ENCODE peak calls at places on chromosomes 11 and 22, in four cellular contexts. One of them, this sample, is unnamed. For H3K36me3, the result is how much of the 10 kb centered on the place peaks cover.

GRCh38 chr22:46596032-46596441 is 24.1 kb upstream of the GRAMD4 start:
- DNase-seq in left ventricle myocardium inferior: peak
- DNase-seq in fibroblast of lung: peak
- DNase-seq in transverse colon: no peak
- DNase-seq in this sample: peak

GRCh38 chr11:130513132-130513531 is 64.7 kb downstream of the ADAMTS15 start:
- DNase-seq in left ventricle myocardium inferior: peak
- DNase-seq in fibroblast of lung: peak
- DNase-seq in transverse colon: peak
- DNase-seq in this sample: peak

GRCh38 chr11:47494996-47495855 is 46.3 kb upstream of the RAPSN start:
- DNase-seq in left ventricle myocardium inferior: no peak
- DNase-seq in fibroblast of lung: no peak
- DNase-seq in transverse colon: no peak
- DNase-seq in this sample: no peak

GRCh38 chr11:82980947-82981346 is 79.4 kb downstream of the DDIAS start:
- DNase-seq in left ventricle myocardium inferior: no peak
- DNase-seq in fibroblast of lung: no peak
- DNase-seq in transverse colon: no peak
- DNase-seq in this sample: no peak

GRCh38 chr22:47303161-47303890 is 540.9 kb downstream of the TBC1D22A start:
- DNase-seq in left ventricle myocardium inferior: no peak
- DNase-seq in fibroblast of lung: no peak
- DNase-seq in transverse colon: no peak
- DNase-seq in this sample: no peak

GRCh38 chr22:48254311-48254873 is 1491.9 kb downstream of the TBC1D22A start:
- DNase-seq in left ventricle myocardium inferior: no peak
- DNase-seq in fibroblast of lung: no peak
- DNase-seq in transverse colon: peak
- DNase-seq in this sample: no peak

GRCh38 chr22:30398685-30399680 is 2.2 kb downstream of the SEC14L2 start:
- DNase-seq in left ventricle myocardium inferior: no peak
- DNase-seq in fibroblast of lung: no peak
- DNase-seq in transverse colon: no peak
- DNase-seq in this sample: no peak

GRCh38 chr22:18118345-18118915 is 7.8 kb downstream of the TUBA8 start:
- DNase-seq in left ventricle myocardium inferior: no peak
- DNase-seq in fibroblast of lung: no peak
- DNase-seq in transverse colon: no peak
- DNase-seq in this sample: no peak

GRCh38 chr22:22343603-22344276 is 99.2 kb downstream of the VPREB1 start:
- DNase-seq in left ventricle myocardium inferior: no peak
- DNase-seq in fibroblast of lung: no peak
- DNase-seq in transverse colon: peak
- DNase-seq in this sample: no peak

GRCh38 chr11:29333993-29334780 is 682.6 kb downstream of the KCNA4 start:
- DNase-seq in left ventricle myocardium inferior: no peak
- DNase-seq in fibroblast of lung: peak
- DNase-seq in transverse colon: no peak
- DNase-seq in this sample: no peak

GRCh38 chr11:5123802-5124521 is 14.2 kb downstream of the OR52A5 start:
- DNase-seq in left ventricle myocardium inferior: peak
- DNase-seq in fibroblast of lung: peak
- DNase-seq in transverse colon: peak
- DNase-seq in this sample: peak

GRCh38 chr22:33829549-33830280 is 90.6 kb downstream of the LARGE1 start:
- DNase-seq in left ventricle myocardium inferior: no peak
- DNase-seq in fibroblast of lung: no peak
- DNase-seq in transverse colon: no peak
- DNase-seq in this sample: no peak

GRCh38 chr11:88280673-88281316 is 56.7 kb downstream of the CTSC start:
- DNase-seq in left ventricle myocardium inferior: no peak
- DNase-seq in fibroblast of lung: peak
- DNase-seq in transverse colon: no peak
- DNase-seq in this sample: no peak

GRCh38 chr11:88284306-88285057 is 53.1 kb downstream of the CTSC start:
- DNase-seq in left ventricle myocardium inferior: no peak
- DNase-seq in fibroblast of lung: no peak
- DNase-seq in transverse colon: no peak
- DNase-seq in this sample: peak

GRCh38 chr11:88275636-88276035 is 61.9 kb downstream of the CTSC start:
- DNase-seq in left ventricle myocardium inferior: no peak
- DNase-seq in fibroblast of lung: no peak
- DNase-seq in transverse colon: no peak
- DNase-seq in this sample: no peak

GRCh38 chr11:88282789-88283188 is 54.7 kb downstream of the CTSC start:
- DNase-seq in left ventricle myocardium inferior: no peak
- DNase-seq in fibroblast of lung: no peak
- DNase-seq in transverse colon: no peak
- DNase-seq in this sample: no peak

DNA sequence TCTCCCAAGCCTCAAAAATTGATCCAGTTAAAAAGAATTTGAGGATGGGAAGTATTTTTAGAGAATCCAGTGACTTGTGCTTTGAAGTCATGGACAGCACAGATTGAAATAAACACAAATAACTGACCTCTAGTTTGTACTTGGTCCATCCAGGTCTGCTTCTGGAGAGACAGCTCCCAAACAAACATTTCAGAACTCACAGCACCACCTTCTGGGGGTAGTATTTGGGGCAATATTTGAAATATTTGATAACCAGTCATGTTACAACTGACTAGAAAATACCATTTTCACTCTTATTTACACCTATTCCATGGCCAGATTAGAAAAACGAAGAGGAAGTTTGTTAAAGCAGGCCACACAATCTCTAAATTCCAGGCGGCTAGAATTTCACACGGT is 56.2 kb downstream of the CTSC start:
- DNase-seq in left ventricle myocardium inferior: no peak
- DNase-seq in fibroblast of lung: peak
- DNase-seq in transverse colon: no peak
- DNase-seq in this sample: no peak
- TF ChIP-seq CTCF in left ventricle myocardium inferior: no peak
- TF ChIP-seq CTCF in fibroblast of lung: no peak
- TF ChIP-seq CTCF in transverse colon: no peak
- TF ChIP-seq CTCF in this sample: peak

GRCh38 chr11:100706179-100706578 is 19.1 kb downstream of the ARHGAP42 start:
- DNase-seq in left ventricle myocardium inferior: no peak
- DNase-seq in fibroblast of lung: no peak
- DNase-seq in transverse colon: no peak
- DNase-seq in this sample: no peak

GRCh38 chr11:100705447-100705846 is 18.4 kb downstream of the ARHGAP42 start:
- DNase-seq in left ventricle myocardium inferior: no peak
- DNase-seq in fibroblast of lung: no peak
- DNase-seq in transverse colon: no peak
- DNase-seq in this sample: no peak

GRCh38 chr11:100709233-100709999 is 22.3 kb downstream of the ARHGAP42 start:
- DNase-seq in left ventricle myocardium inferior: no peak
- DNase-seq in fibroblast of lung: peak
- DNase-seq in transverse colon: no peak
- DNase-seq in this sample: no peak

DNA sequence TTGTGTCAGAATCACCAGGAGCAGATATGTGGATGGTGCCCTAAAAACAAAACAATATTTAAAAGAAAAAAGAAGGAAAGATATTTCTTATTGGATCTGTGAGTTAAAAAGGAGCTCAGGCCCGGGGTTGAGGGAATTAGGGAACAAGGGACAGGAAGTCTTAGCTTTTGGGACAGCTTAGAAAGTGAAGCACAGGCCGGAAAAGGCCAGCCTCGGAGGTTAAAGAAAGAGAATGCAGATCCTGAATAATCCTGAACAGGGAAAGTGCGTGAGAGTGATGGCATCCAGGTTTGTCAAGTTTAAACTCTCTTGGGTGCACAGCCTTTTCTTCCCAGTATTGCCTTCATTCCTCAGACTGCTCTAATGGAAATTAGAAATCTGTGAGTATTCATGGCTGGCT is 17.1 kb downstream of the ARHGAP42 start:
- DNase-seq in left ventricle myocardium inferior: no peak
- DNase-seq in fibroblast of lung: no peak
- DNase-seq in transverse colon: no peak
- DNase-seq in this sample: no peak
- H3K36me3 ChIP-seq in left ventricle myocardium inferior: under half
- H3K36me3 ChIP-seq in fibroblast of lung: under half
- H3K36me3 ChIP-seq in transverse colon: under half
- H3K36me3 ChIP-seq in this sample: under half

GRCh38 chr11:116170526-116171120 is 602.2 kb downstream of the BUD13 start:
- DNase-seq in left ventricle myocardium inferior: no peak
- DNase-seq in fibroblast of lung: no peak
- DNase-seq in transverse colon: peak
- DNase-seq in this sample: no peak
- TF ChIP-seq CTCF in left ventricle myocardium inferior: peak
- TF ChIP-seq CTCF in fibroblast of lung: no peak
- TF ChIP-seq CTCF in transverse colon: no peak
- TF ChIP-seq CTCF in this sample: peak

DNA sequence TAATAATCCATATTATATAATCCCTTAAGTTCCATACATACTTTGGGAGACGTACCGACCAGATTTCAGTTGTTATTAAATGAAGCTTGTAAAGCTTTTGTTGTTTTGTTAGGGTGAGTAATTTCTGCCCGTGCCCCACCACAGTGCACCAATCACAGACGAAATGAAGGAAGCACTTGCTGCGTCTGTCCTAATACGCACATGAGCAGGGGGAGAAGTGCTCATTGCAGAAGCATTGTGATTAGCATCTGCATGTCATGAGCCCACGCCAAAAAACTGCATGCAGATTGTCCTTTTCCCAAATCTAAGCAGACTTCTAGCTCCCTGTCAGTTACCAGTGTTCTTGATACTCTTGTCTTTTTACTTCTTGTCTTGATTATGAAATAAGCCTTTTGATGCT is 15.5 kb downstream of the RBX1 start:
- DNase-seq in left ventricle myocardium inferior: no peak
- DNase-seq in fibroblast of lung: no peak
- DNase-seq in transverse colon: no peak
- DNase-seq in this sample: no peak
- H3K36me3 ChIP-seq in left ventricle myocardium inferior: half or more
- H3K36me3 ChIP-seq in fibroblast of lung: under half
- H3K36me3 ChIP-seq in transverse colon: under half
- H3K36me3 ChIP-seq in this sample: under half

GRCh38 chr11:79434263-79434662 is 6.6 kb downstream of the TENM4 start:
- DNase-seq in left ventricle myocardium inferior: no peak
- DNase-seq in fibroblast of lung: no peak
- DNase-seq in transverse colon: no peak
- DNase-seq in this sample: no peak

GRCh38 chr11:79427126-79427525 is 13.7 kb downstream of the TENM4 start:
- DNase-seq in left ventricle myocardium inferior: no peak
- DNase-seq in fibroblast of lung: no peak
- DNase-seq in transverse colon: no peak
- DNase-seq in this sample: no peak

GRCh38 chr11:79428406-79428805 is 12.4 kb downstream of the TENM4 start:
- DNase-seq in left ventricle myocardium inferior: no peak
- DNase-seq in fibroblast of lung: peak
- DNase-seq in transverse colon: no peak
- DNase-seq in this sample: no peak

GRCh38 chr11:79431535-79431934 is 9.3 kb downstream of the TENM4 start:
- DNase-seq in left ventricle myocardium inferior: no peak
- DNase-seq in fibroblast of lung: peak
- DNase-seq in transverse colon: no peak
- DNase-seq in this sample: no peak

GRCh38 chr11:79430280-79430679 is 10.6 kb downstream of the TENM4 start:
- DNase-seq in left ventricle myocardium inferior: no peak
- DNase-seq in fibroblast of lung: no peak
- DNase-seq in transverse colon: no peak
- DNase-seq in this sample: no peak
- TF ChIP-seq CTCF in left ventricle myocardium inferior: no peak
- TF ChIP-seq CTCF in fibroblast of lung: no peak
- TF ChIP-seq CTCF in transverse colon: no peak
- TF ChIP-seq CTCF in this sample: no peak

GRCh38 chr11:66051371-66051765 is 796 bp upstream of the SF3B2 start:
- DNase-seq in left ventricle myocardium inferior: no peak
- DNase-seq in fibroblast of lung: no peak
- DNase-seq in transverse colon: no peak
- DNase-seq in this sample: no peak

GRCh38 chr11:66051766-66052663 is at the start of gene SF3B2:
- DNase-seq in left ventricle myocardium inferior: peak
- DNase-seq in fibroblast of lung: peak
- DNase-seq in transverse colon: peak
- DNase-seq in this sample: peak

GRCh38 chr11:66056541-66056940 is 4.4 kb downstream of the SF3B2 start:
- DNase-seq in left ventricle myocardium inferior: no peak
- DNase-seq in fibroblast of lung: no peak
- DNase-seq in transverse colon: no peak
- DNase-seq in this sample: no peak

GRCh38 chr11:66052664-66052982 is 459 bp downstream of the SF3B2 start:
- DNase-seq in left ventricle myocardium inferior: no peak
- DNase-seq in fibroblast of lung: no peak
- DNase-seq in transverse colon: no peak
- DNase-seq in this sample: no peak

GRCh38 chr11:66055021-66055420 is 2.9 kb downstream of the SF3B2 start:
- DNase-seq in left ventricle myocardium inferior: no peak
- DNase-seq in fibroblast of lung: no peak
- DNase-seq in transverse colon: no peak
- DNase-seq in this sample: no peak
- H3K36me3 ChIP-seq in left ventricle myocardium inferior: half or more
- H3K36me3 ChIP-seq in fibroblast of lung: under half
- H3K36me3 ChIP-seq in transverse colon: under half
- H3K36me3 ChIP-seq in this sample: half or more

GRCh38 chr11:126990716-126991480 is 9.7 kb downstream of the KIRREL3 start:
- DNase-seq in left ventricle myocardium inferior: no peak
- DNase-seq in fibroblast of lung: peak
- DNase-seq in transverse colon: no peak
- DNase-seq in this sample: no peak
- TF ChIP-seq CTCF in left ventricle myocardium inferior: peak
- TF ChIP-seq CTCF in fibroblast of lung: no peak
- TF ChIP-seq CTCF in transverse colon: no peak
- TF ChIP-seq CTCF in this sample: no peak

GRCh38 chr11:67126986-67127385 is 7.9 kb downstream of the KDM2A start:
- DNase-seq in left ventricle myocardium inferior: no peak
- DNase-seq in fibroblast of lung: no peak
- DNase-seq in transverse colon: no peak
- DNase-seq in this sample: no peak
- H3K36me3 ChIP-seq in left ventricle myocardium inferior: half or more
- H3K36me3 ChIP-seq in fibroblast of lung: under half
- H3K36me3 ChIP-seq in transverse colon: under half
- H3K36me3 ChIP-seq in this sample: half or more